ENCODE peak calls at places on chromosomes 6 and 20, in seven cellular contexts. One of them, this sample, is unnamed.

GRCh38 chr6:131524695-131525336 is 48.2 kb upstream of the ARG1 start:
- DNase-seq in activated T-cell treated with anti-CD3 and anti-CD28 coated beads for 24 hours: no peak
- DNase-seq in colonic mucosa: no peak
- DNase-seq in AG09319: no peak
- DNase-seq in HCEC 1CT: no peak
- DNase-seq in tibial nerve: no peak
- DNase-seq in GM13977: no peak
- DNase-seq in this sample: no peak

GRCh38 chr6:13485923-13486557 is 1.4 kb downstream of the GFOD1 start:
- DNase-seq in activated T-cell treated with anti-CD3 and anti-CD28 coated beads for 24 hours: no peak
- DNase-seq in colonic mucosa: peak
- DNase-seq in AG09319: no peak
- DNase-seq in HCEC 1CT: peak
- DNase-seq in tibial nerve: no peak
- DNase-seq in GM13977: peak
- DNase-seq in this sample: no peak

GRCh38 chr6:91781946-91782345 is 1195.1 kb upstream of the MAP3K7 start:
- DNase-seq in activated T-cell treated with anti-CD3 and anti-CD28 coated beads for 24 hours: no peak
- DNase-seq in colonic mucosa: no peak
- DNase-seq in AG09319: no peak
- DNase-seq in HCEC 1CT: no peak
- DNase-seq in tibial nerve: no peak
- DNase-seq in GM13977: no peak
- DNase-seq in this sample: no peak

GRCh38 chr6:13470240-13471140 is 16.9 kb downstream of the GFOD1 start:
- DNase-seq in activated T-cell treated with anti-CD3 and anti-CD28 coated beads for 24 hours: no peak
- DNase-seq in colonic mucosa: no peak
- DNase-seq in AG09319: no peak
- DNase-seq in HCEC 1CT: no peak
- DNase-seq in tibial nerve: no peak
- DNase-seq in GM13977: no peak
- DNase-seq in this sample: no peak

GRCh38 chr6:111484655-111484974 is 1.6 kb upstream of the REV3L start:
- DNase-seq in activated T-cell treated with anti-CD3 and anti-CD28 coated beads for 24 hours: no peak
- DNase-seq in colonic mucosa: no peak
- DNase-seq in AG09319: no peak
- DNase-seq in HCEC 1CT: peak
- DNase-seq in tibial nerve: no peak
- DNase-seq in GM13977: no peak
- DNase-seq in this sample: no peak

GRCh38 chr6:33677153-33677660 is 34.3 kb downstream of the UQCC2 start:
- DNase-seq in activated T-cell treated with anti-CD3 and anti-CD28 coated beads for 24 hours: no peak
- DNase-seq in colonic mucosa: no peak
- DNase-seq in AG09319: peak
- DNase-seq in HCEC 1CT: peak
- DNase-seq in tibial nerve: no peak
- DNase-seq in GM13977: no peak
- DNase-seq in this sample: no peak

GRCh38 chr6:110178626-110179405 is 654 bp downstream of the WASF1 start:
- DNase-seq in activated T-cell treated with anti-CD3 and anti-CD28 coated beads for 24 hours: peak
- DNase-seq in colonic mucosa: peak
- DNase-seq in AG09319: no peak
- DNase-seq in HCEC 1CT: peak
- DNase-seq in tibial nerve: peak
- DNase-seq in GM13977: peak
- DNase-seq in this sample: no peak

GRCh38 chr6:3748208-3748701 is 3.3 kb downstream of the PXDC1 start:
- DNase-seq in activated T-cell treated with anti-CD3 and anti-CD28 coated beads for 24 hours: peak
- DNase-seq in colonic mucosa: peak
- DNase-seq in AG09319: peak
- DNase-seq in HCEC 1CT: peak
- DNase-seq in tibial nerve: peak
- DNase-seq in GM13977: peak
- DNase-seq in this sample: no peak

GRCh38 chr6:26520840-26521484 is 17.2 kb upstream of the HMGN4 start:
- DNase-seq in activated T-cell treated with anti-CD3 and anti-CD28 coated beads for 24 hours: peak
- DNase-seq in colonic mucosa: peak
- DNase-seq in AG09319: peak
- DNase-seq in HCEC 1CT: peak
- DNase-seq in tibial nerve: peak
- DNase-seq in GM13977: peak
- DNase-seq in this sample: peak

GRCh38 chr6:43246301-43247114 is 3.2 kb downstream of the TTBK1 start:
- DNase-seq in activated T-cell treated with anti-CD3 and anti-CD28 coated beads for 24 hours: no peak
- DNase-seq in colonic mucosa: peak
- DNase-seq in AG09319: no peak
- DNase-seq in HCEC 1CT: no peak
- DNase-seq in tibial nerve: peak
- DNase-seq in GM13977: peak
- DNase-seq in this sample: no peak

GRCh38 chr6:169960531-169960890 is 209.1 kb downstream of the ERMARD start:
- DNase-seq in activated T-cell treated with anti-CD3 and anti-CD28 coated beads for 24 hours: no peak
- DNase-seq in colonic mucosa: peak
- DNase-seq in AG09319: no peak
- DNase-seq in HCEC 1CT: no peak
- DNase-seq in tibial nerve: no peak
- DNase-seq in GM13977: no peak
- DNase-seq in this sample: peak

GRCh38 chr20:1566701-1567100 is 9.2 kb upstream of the SIRPD start:
- DNase-seq in activated T-cell treated with anti-CD3 and anti-CD28 coated beads for 24 hours: no peak
- DNase-seq in colonic mucosa: no peak
- DNase-seq in AG09319: no peak
- DNase-seq in HCEC 1CT: peak
- DNase-seq in tibial nerve: no peak
- DNase-seq in GM13977: no peak
- DNase-seq in this sample: no peak

GRCh38 chr6:152267967-152268845 is 369.0 kb downstream of the SYNE1 start:
- DNase-seq in activated T-cell treated with anti-CD3 and anti-CD28 coated beads for 24 hours: peak
- DNase-seq in colonic mucosa: no peak
- DNase-seq in AG09319: no peak
- DNase-seq in HCEC 1CT: peak
- DNase-seq in tibial nerve: peak
- DNase-seq in GM13977: peak
- DNase-seq in this sample: no peak